ENCODE peak calls at places on chromosomes 11 and 22, in eight cellular contexts. J is AG20443; K is HEK293T; L is CD8-positive, alpha-beta memory T cell; M is CD4-positive, alpha-beta memory T cell; N is choroid plexus epithelial cell; T is nucleus accumbens; H is H1. F is an unnamed sample.

GRCh38 chr11:61266602-61267001 is 25.6 kb downstream of the PGA5 start:
- DNase-seq in M (no peak), T (no peak), J (peak; percentile 69), L (no peak), K (no peak), H (no peak), N (peak; percentile 24), F (no peak)

GRCh38 chr11:45535033-45535432 is 130.4 kb downstream of the CHST1 start:
- DNase-seq in K (no peak), J (no peak), T (no peak), H (no peak), M (no peak), L (no peak), N (no peak), F (no peak)

GRCh38 chr11:61927501-61927900 is 10.1 kb upstream of the RAB3IL1 start:
- DNase-seq in M (no peak), N (peak; percentile 77), L (no peak), J (no peak), H (no peak), K (no peak), T (no peak), F (no peak)

GRCh38 chr22:30753701-30754100 is 59.0 kb downstream of the OSBP2 start:
- DNase-seq in T (no peak), J (peak; percentile 33), K (no peak), L (no peak), N (no peak), H (no peak), M (no peak), F (no peak)

GRCh38 chr22:27100323-27100722 is 442.9 kb downstream of the MIAT start:
- DNase-seq in N (no peak), T (no peak), K (no peak), J (no peak), M (no peak), H (peak; percentile 50), L (no peak), F (no peak)

GRCh38 chr11:13357232-13357631 is 79.6 kb downstream of the BMAL1 start:
- DNase-seq in L (no peak), T (no peak), J (no peak), N (no peak), H (peak; percentile 64), K (no peak), M (no peak), F (no peak)

GRCh38 chr11:46761807-46762206 is 42.8 kb downstream of the F2 start:
- DNase-seq in N (no peak), H (no peak), M (no peak), J (no peak), L (no peak), T (no peak), K (no peak), F (no peak)

GRCh38 chr22:35605787-35606492 is 11.2 kb downstream of the MB start:
- DNase-seq in K (no peak), M (no peak), J (no peak), T (no peak), L (no peak), N (no peak), H (no peak), F (no peak)

GRCh38 chr22:47248925-47249324 is 486.5 kb downstream of the TBC1D22A start:
- DNase-seq in H (no peak), N (no peak), M (no peak), K (no peak), J (no peak), T (no peak), L (no peak), F (no peak)

GRCh38 chr11:45374632-45375031 is 88.5 kb upstream of the SYT13 start:
- DNase-seq in M (peak; percentile 70), J (no peak), K (no peak), L (peak; percentile 55), T (no peak), N (no peak), H (no peak), F (no peak)

GRCh38 chr22:28855355-28856094 is 27.8 kb upstream of the ZNRF3 start:
- DNase-seq in M (peak; percentile 51), L (peak; percentile 30), K (peak; percentile 83), J (peak; percentile 79), H (peak; percentile 66), N (peak; percentile 88), T (peak; percentile 27), F (peak; percentile 5)

GRCh38 chr11:62394825-62395538 is 23.9 kb upstream of the SCGB1A1 start:
- DNase-seq in M (peak; percentile 60), N (peak; percentile 92), J (peak; percentile 83), L (peak; percentile 52), T (peak; percentile 66), H (peak; percentile 82), K (peak; percentile 74), F (peak; percentile 58)

GRCh38 chr11:121829159-121829643 is 286.8 kb downstream of the BLID start:
- DNase-seq in K (no peak), N (peak; percentile 99), L (no peak), T (no peak), H (no peak), M (no peak), J (peak; percentile 90), F (no peak)

GRCh38 chr11:21861314-21861713 is 331.6 kb upstream of the ANO5 start:
- DNase-seq in L (no peak), T (no peak), N (no peak), M (no peak), J (no peak), K (no peak), H (no peak), F (no peak)

GRCh38 chr11:72454791-72455190 is 20.5 kb upstream of the CLPB start:
- DNase-seq in H (no peak), K (no peak), L (no peak), J (no peak), N (no peak), T (no peak), M (no peak), F (no peak)

GRCh38 chr22:44665115-44665514 is 36.9 kb upstream of the PRR5 start:
- DNase-seq in K (no peak), M (no peak), J (no peak), T (peak; percentile 34), L (no peak), H (no peak), N (no peak), F (no peak)

GRCh38 chr11:60838132-60838531 is 3.8 kb upstream of the CCDC86 start:
- DNase-seq in H (no peak), L (no peak), T (no peak), M (no peak), N (peak; percentile 40), J (peak; percentile 61), K (peak; percentile 27), F (no peak)

GRCh38 chr11:132205006-132205405 is 834.6 kb downstream of the NTM start:
- DNase-seq in L (no peak), K (no peak), T (no peak), H (no peak), M (no peak), N (no peak), J (no peak), F (no peak)

GRCh38 chr11:57203359-57203758 is 21.6 kb downstream of the LRRC55 start:
- DNase-seq in T (no peak), K (no peak), J (peak; percentile 31), L (no peak), M (no peak), H (no peak), N (no peak), F (no peak)

GRCh38 chr22:33380789-33381530 is 322.8 kb upstream of the SYN3 start:
- DNase-seq in K (no peak), L (no peak), N (peak; percentile 92), J (peak; percentile 89), H (no peak), M (no peak), T (no peak), F (no peak)

GRCh38 chr11:7898666-7899283 is 32.3 kb downstream of the OR10A6 start:
- DNase-seq in H (no peak), T (no peak), L (no peak), N (no peak), J (no peak), M (no peak), K (no peak), F (no peak)

GRCh38 chr11:61888590-61888989 is 2.8 kb downstream of the FADS3 start:
- DNase-seq in T (no peak), J (no peak), M (no peak), N (no peak), L (no peak), H (no peak), K (no peak), F (no peak)

GRCh38 chr22:23292453-23293350 is 112.4 kb downstream of the BCR start:
- DNase-seq in K (no peak), J (no peak), L (no peak), N (no peak), T (no peak), M (no peak), H (no peak), F (no peak)